ENCODE peak calls at places on chromosomes 7 and 10, in four cellular contexts. One of them, this sample, is unnamed.

GRCh38 chr10:68826764-68827591 is at the start of gene STOX1:
- DNase-seq in GM12878: no peak
- DNase-seq in SK-N-SH: peak
- DNase-seq in K562: peak
- DNase-seq in this sample: peak

GRCh38 chr7:108045669-108046068 is 42.7 kb upstream of the LAMB1 start:
- DNase-seq in K562: no peak
- DNase-seq in SK-N-SH: no peak
- DNase-seq in GM12878: no peak
- DNase-seq in this sample: no peak

GRCh38 chr7:43905954-43906326 is 456 bp downstream of the URGCP start:
- DNase-seq in GM12878: no peak
- DNase-seq in SK-N-SH: peak
- DNase-seq in K562: peak
- DNase-seq in this sample: peak

GRCh38 chr10:63468947-63469346 is 3.2 kb upstream of the JMJD1C start:
- DNase-seq in SK-N-SH: no peak
- DNase-seq in GM12878: no peak
- DNase-seq in K562: no peak
- DNase-seq in this sample: no peak

GRCh38 chr7:80374321-80374720 is 137.5 kb downstream of the GNAT3 start:
- DNase-seq in SK-N-SH: no peak
- DNase-seq in K562: no peak
- DNase-seq in GM12878: no peak
- DNase-seq in this sample: no peak

GRCh38 chr7:7148799-7149481 is 33.4 kb upstream of the C1GALT1 start:
- DNase-seq in SK-N-SH: no peak
- DNase-seq in K562: peak
- DNase-seq in GM12878: no peak
- DNase-seq in this sample: no peak

GRCh38 chr10:43219848-43220247 is 47.0 kb downstream of the RASGEF1A start:
- DNase-seq in SK-N-SH: peak
- DNase-seq in GM12878: no peak
- DNase-seq in K562: no peak
- DNase-seq in this sample: no peak

GRCh38 chr7:152891160-152891621 is 131.6 kb downstream of the ACTR3B start:
- DNase-seq in K562: no peak
- DNase-seq in SK-N-SH: no peak
- DNase-seq in GM12878: no peak
- DNase-seq in this sample: no peak

GRCh38 chr7:50640256-50640655 is 75.1 kb upstream of the DDC start:
- DNase-seq in K562: no peak
- DNase-seq in SK-N-SH: no peak
- DNase-seq in GM12878: no peak
- DNase-seq in this sample: no peak

GRCh38 chr10:36779238-36779846 is 346.1 kb upstream of the ANKRD30A start:
- DNase-seq in SK-N-SH: peak
- DNase-seq in GM12878: no peak
- DNase-seq in K562: peak
- DNase-seq in this sample: peak

GRCh38 chr7:47510192-47510591 is 71.7 kb downstream of the TNS3 start:
- DNase-seq in SK-N-SH: no peak
- DNase-seq in K562: no peak
- DNase-seq in GM12878: no peak
- DNase-seq in this sample: no peak

GRCh38 chr7:149870701-149871483 is 2.9 kb upstream of the ATP6V0E2 start:
- DNase-seq in SK-N-SH: no peak
- DNase-seq in K562: no peak
- DNase-seq in GM12878: no peak
- DNase-seq in this sample: no peak

GRCh38 chr7:75866497-75867389 is 12.1 kb upstream of the RHBDD2 start:
- DNase-seq in SK-N-SH: peak
- DNase-seq in K562: peak
- DNase-seq in GM12878: no peak
- DNase-seq in this sample: peak

GRCh38 chr10:110535958-110536891 is 31.3 kb upstream of the SMC3 start:
- DNase-seq in K562: peak
- DNase-seq in GM12878: peak
- DNase-seq in SK-N-SH: no peak
- DNase-seq in this sample: peak

GRCh38 chr10:4197676-4198075 is 412.7 kb upstream of the KLF6 start:
- DNase-seq in GM12878: no peak
- DNase-seq in K562: no peak
- DNase-seq in SK-N-SH: no peak
- DNase-seq in this sample: no peak

GRCh38 chr10:76624470-76624869 is 1013.1 kb downstream of the KCNMA1 start:
- DNase-seq in GM12878: peak
- DNase-seq in SK-N-SH: no peak
- DNase-seq in K562: no peak
- DNase-seq in this sample: no peak

GRCh38 chr7:53428045-53428444 is 392.6 kb downstream of the POM121L12 start:
- DNase-seq in K562: no peak
- DNase-seq in GM12878: no peak
- DNase-seq in SK-N-SH: no peak
- DNase-seq in this sample: no peak

GRCh38 chr10:125977206-125977605 is 80.8 kb downstream of the FANK1 start:
- DNase-seq in SK-N-SH: no peak
- DNase-seq in K562: peak
- DNase-seq in GM12878: no peak
- DNase-seq in this sample: peak

GRCh38 chr7:89017676-89018075 is 222.1 kb upstream of the TEX47 start:
- DNase-seq in K562: no peak
- DNase-seq in SK-N-SH: no peak
- DNase-seq in GM12878: no peak
- DNase-seq in this sample: no peak

GRCh38 chr7:124310934-124311390 is 278.1 kb upstream of the TMEM229A start:
- DNase-seq in GM12878: no peak
- DNase-seq in SK-N-SH: no peak
- DNase-seq in K562: no peak
- DNase-seq in this sample: no peak

GRCh38 chr10:9605231-9605630 is 1412.4 kb upstream of the CELF2 start:
- DNase-seq in K562: no peak
- DNase-seq in GM12878: no peak
- DNase-seq in SK-N-SH: no peak
- DNase-seq in this sample: no peak

GRCh38 chr7:46855851-46856250 is 726.1 kb downstream of the TNS3 start:
- DNase-seq in SK-N-SH: no peak
- DNase-seq in GM12878: no peak
- DNase-seq in K562: no peak
- DNase-seq in this sample: no peak

GRCh38 chr7:142476077-142476476 is 218.2 kb upstream of the PRSS58 start:
- DNase-seq in GM12878: no peak
- DNase-seq in K562: no peak
- DNase-seq in SK-N-SH: no peak
- DNase-seq in this sample: no peak

GRCh38 chr7:124566576-124566975 is 199.0 kb downstream of the GPR37 start:
- DNase-seq in K562: no peak
- DNase-seq in SK-N-SH: no peak
- DNase-seq in GM12878: no peak
- DNase-seq in this sample: peak

GRCh38 chr7:23713285-23714235 is 3.5 kb downstream of the STK31 start:
- DNase-seq in GM12878: no peak
- DNase-seq in K562: no peak
- DNase-seq in SK-N-SH: no peak
- DNase-seq in this sample: no peak

GRCh38 chr10:100100651-100101525 is 19.2 kb upstream of the CPN1 start:
- DNase-seq in SK-N-SH: no peak
- DNase-seq in K562: no peak
- DNase-seq in GM12878: no peak
- DNase-seq in this sample: no peak

DNA sequence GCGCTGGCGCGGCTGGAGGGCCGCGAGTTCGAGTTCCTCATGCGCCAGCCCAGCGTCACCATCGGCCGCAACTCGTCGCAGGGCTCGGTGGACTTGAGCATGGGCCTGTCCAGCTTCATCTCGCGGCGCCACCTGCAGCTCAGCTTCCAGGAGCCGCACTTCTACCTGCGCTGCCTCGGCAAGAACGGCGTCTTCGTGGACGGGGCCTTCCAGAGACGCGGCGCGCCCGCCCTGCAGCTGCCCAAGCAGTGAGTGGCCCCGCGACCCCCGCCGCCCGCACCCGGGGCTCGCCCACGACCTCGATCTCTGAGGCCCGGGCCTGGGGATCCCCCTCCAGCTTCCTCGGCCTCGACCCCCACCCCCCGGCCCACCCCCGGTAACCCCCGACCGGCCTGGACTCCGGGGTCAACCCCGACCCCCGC is 537 bp downstream of the FOXK1 start:
- DNase-seq in SK-N-SH: no peak
- DNase-seq in K562: peak
- DNase-seq in GM12878: no peak
- DNase-seq in this sample: peak
- TF ChIP-seq CTCF in SK-N-SH: peak
- TF ChIP-seq CTCF in K562: no peak
- TF ChIP-seq CTCF in GM12878: peak
- TF ChIP-seq CTCF in this sample: no peak

GRCh38 chr7:16293669-16294425 is 127.5 kb downstream of the CRPPA start:
- DNase-seq in SK-N-SH: no peak
- DNase-seq in GM12878: no peak
- DNase-seq in K562: no peak
- DNase-seq in this sample: no peak

GRCh38 chr7:16299853-16300252 is 121.5 kb downstream of the CRPPA start:
- DNase-seq in SK-N-SH: no peak
- DNase-seq in GM12878: no peak
- DNase-seq in K562: no peak
- DNase-seq in this sample: no peak

GRCh38 chr7:16298221-16298620 is 123.1 kb downstream of the CRPPA start:
- DNase-seq in SK-N-SH: no peak
- DNase-seq in GM12878: no peak
- DNase-seq in K562: no peak
- DNase-seq in this sample: no peak

GRCh38 chr7:16301251-16301650 is 120.1 kb downstream of the CRPPA start:
- DNase-seq in K562: no peak
- DNase-seq in SK-N-SH: no peak
- DNase-seq in GM12878: no peak
- DNase-seq in this sample: no peak

GRCh38 chr7:16295558-16295957 is 125.8 kb downstream of the CRPPA start:
- DNase-seq in SK-N-SH: no peak
- DNase-seq in GM12878: no peak
- DNase-seq in K562: no peak
- DNase-seq in this sample: no peak
- TF ChIP-seq USF1 in SK-N-SH: no peak
- TF ChIP-seq USF1 in GM12878: no peak
- TF ChIP-seq USF1 in K562: no peak
- TF ChIP-seq USF1 in this sample: no peak

GRCh38 chr10:71828702-71829101 is 22.3 kb downstream of the PSAP start:
- DNase-seq in K562: no peak
- DNase-seq in SK-N-SH: no peak
- DNase-seq in GM12878: no peak
- DNase-seq in this sample: no peak

GRCh38 chr10:71827828-71828227 is 23.2 kb downstream of the PSAP start:
- DNase-seq in K562: no peak
- DNase-seq in GM12878: no peak
- DNase-seq in SK-N-SH: no peak
- DNase-seq in this sample: no peak

GRCh38 chr10:71821909-71822763 is 28.9 kb downstream of the PSAP start:
- DNase-seq in K562: no peak
- DNase-seq in SK-N-SH: no peak
- DNase-seq in GM12878: no peak
- DNase-seq in this sample: no peak

GRCh38 chr10:71823356-71823755 is 27.7 kb downstream of the PSAP start:
- DNase-seq in SK-N-SH: no peak
- DNase-seq in GM12878: no peak
- DNase-seq in K562: no peak
- DNase-seq in this sample: no peak

DNA sequence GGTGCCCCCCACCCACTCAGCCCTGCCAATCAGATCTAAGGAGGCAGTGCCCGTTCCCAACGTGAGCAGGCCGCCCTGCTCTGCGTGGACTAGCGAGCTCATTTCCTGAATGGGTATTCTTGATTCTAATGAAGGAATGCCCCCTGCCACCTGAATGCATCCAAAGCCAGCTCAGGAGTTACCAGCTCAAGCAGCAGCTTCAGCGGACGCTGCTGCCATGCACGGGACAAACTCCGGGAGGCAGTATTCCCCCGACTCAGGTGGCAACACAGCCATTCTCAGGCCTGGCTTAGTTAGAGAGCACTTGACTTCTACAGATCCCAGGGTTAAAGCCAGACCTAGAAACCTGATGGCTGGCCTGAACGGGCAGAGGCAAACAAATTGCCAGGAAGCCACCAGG is 25.8 kb downstream of the PSAP start:
- DNase-seq in K562: no peak
- DNase-seq in SK-N-SH: no peak
- DNase-seq in GM12878: no peak
- DNase-seq in this sample: no peak
- TF ChIP-seq CTCF in K562: peak
- TF ChIP-seq CTCF in SK-N-SH: no peak
- TF ChIP-seq CTCF in GM12878: no peak
- TF ChIP-seq CTCF in this sample: no peak

GRCh38 chr10:5402798-5403197 is 1.8 kb downstream of the TUBAL3 start:
- DNase-seq in SK-N-SH: no peak
- DNase-seq in GM12878: no peak
- DNase-seq in K562: no peak
- DNase-seq in this sample: no peak

GRCh38 chr10:5399332-5399731 is 5.3 kb downstream of the TUBAL3 start:
- DNase-seq in GM12878: no peak
- DNase-seq in SK-N-SH: no peak
- DNase-seq in K562: no peak
- DNase-seq in this sample: no peak

GRCh38 chr10:5400843-5401242 is 3.8 kb downstream of the TUBAL3 start:
- DNase-seq in K562: no peak
- DNase-seq in GM12878: no peak
- DNase-seq in SK-N-SH: no peak
- DNase-seq in this sample: no peak

GRCh38 chr10:5406918-5407317 is 2.3 kb upstream of the TUBAL3 start:
- DNase-seq in SK-N-SH: no peak
- DNase-seq in GM12878: no peak
- DNase-seq in K562: no peak
- DNase-seq in this sample: no peak

DNA sequence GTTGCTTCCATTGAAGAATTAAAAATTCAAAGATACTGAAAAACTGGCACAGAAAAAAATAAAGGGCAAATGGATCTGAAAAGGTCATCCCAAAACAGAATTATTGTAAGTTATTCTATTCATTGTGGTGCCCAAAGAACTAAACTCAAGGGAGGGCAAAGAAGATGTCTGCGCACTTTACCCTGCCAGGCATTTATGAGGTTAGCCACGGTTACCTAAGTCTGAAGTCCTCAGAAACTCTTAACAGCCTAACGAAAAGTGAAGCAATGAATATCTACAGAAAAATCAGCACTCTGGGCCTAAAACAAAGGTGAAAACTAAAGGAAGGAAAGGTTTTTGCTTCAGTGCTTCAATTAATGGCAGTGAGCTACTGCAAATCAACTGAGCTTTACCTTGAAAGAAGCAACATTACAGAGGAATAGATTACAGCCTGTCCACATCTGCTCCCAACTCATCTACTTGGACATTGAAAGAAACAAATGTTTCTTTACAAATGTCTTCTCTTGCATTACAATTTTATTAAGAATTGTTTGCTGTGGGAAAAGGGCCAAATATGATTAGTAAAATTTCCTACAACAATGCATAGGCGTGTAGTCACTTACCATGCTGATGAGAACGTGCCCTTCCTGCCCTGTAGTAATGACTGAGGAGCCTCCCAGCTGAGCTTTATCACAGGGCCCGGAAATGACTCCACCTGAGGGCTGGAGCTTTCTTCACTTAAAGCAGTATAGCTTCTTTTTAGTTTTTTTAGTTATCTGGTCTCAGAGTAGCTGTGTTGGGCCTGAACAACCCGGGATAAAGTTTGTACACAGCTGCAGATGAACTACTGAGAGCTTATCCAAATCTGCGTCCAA is at the start of gene TUBAL3:
- DNase-seq in K562: peak
- DNase-seq in GM12878: no peak
- DNase-seq in SK-N-SH: no peak
- DNase-seq in this sample: no peak
- TF ChIP-seq USF1 in K562: no peak
- TF ChIP-seq USF1 in GM12878: no peak
- TF ChIP-seq USF1 in SK-N-SH: no peak
- TF ChIP-seq USF1 in this sample: no peak

This sample was measured in WTC11.